ENCODE peak calls at places on chromosomes 11 and 22, in six cellular contexts. Q is breast epithelium, B is gastrocnemius medialis, O is stromal cell of bone marrow, H is non-pigmented ciliary epithelial cell, E is fibroblast of mammary gland. J is an unnamed sample.

GRCh38 chr11:2144549-2145220 is 5.5 kb upstream of the IGF2 start:
- DNase-seq in Q (no peak), B (no peak), O (no peak), H (no peak), E (no peak), J (no peak)

GRCh38 chr11:3808846-3809623 is 675 bp downstream of the PGAP2 start:
- DNase-seq in Q (no peak), B (peak; percentile 39), O (no peak), H (no peak), E (peak; percentile 69), J (no peak)

GRCh38 chr11:100930185-100930778 is 199.3 kb downstream of the PGR start:
- DNase-seq in Q (no peak), B (no peak), O (peak; percentile 66), H (no peak), E (peak; percentile 82), J (peak; percentile 60)

GRCh38 chr11:78812513-78813293 is 238.0 kb upstream of the NARS2 start:
- DNase-seq in Q (no peak), B (no peak), O (no peak), H (no peak), E (no peak), J (no peak)

GRCh38 chr22:23060612-23061400 is 9.5 kb upstream of the GNAZ start:
- DNase-seq in Q (peak; percentile 39), B (no peak), O (no peak), H (no peak), E (no peak), J (no peak)

GRCh38 chr11:100855466-100856067 is 168.5 kb downstream of the ARHGAP42 start:
- DNase-seq in Q (no peak), B (no peak), O (peak; percentile 33), H (no peak), E (peak; percentile 76), J (peak; percentile 51)

GRCh38 chr11:66855574-66856495 is 1.0 kb upstream of the LRFN4 start:
- DNase-seq in Q (peak; percentile 79), B (peak; percentile 94), O (peak; percentile 89), H (peak; percentile 46), E (peak; percentile 86), J (peak; percentile 94)

GRCh38 chr11:2521081-2521480 is 76.3 kb downstream of the KCNQ1 start:
- DNase-seq in Q (peak; percentile 44), B (peak; percentile 0), O (no peak), H (no peak), E (no peak), J (no peak)

GRCh38 chr11:130487390-130488186 is 39.1 kb downstream of the ADAMTS15 start:
- DNase-seq in Q (no peak), B (no peak), O (no peak), H (no peak), E (no peak), J (no peak)

GRCh38 chr11:6900327-6900999 is 8.2 kb upstream of the OR2D2 start:
- DNase-seq in Q (no peak), B (no peak), O (no peak), H (no peak), E (peak; percentile 8), J (no peak)